ENCODE peak calls at places on chromosomes 3 and 15, in seven cellular contexts. Y, T, W, M, U, I and X are unnamed samples.

GRCh38 chr15:93179072-93179471 is 90.1 kb upstream of the RGMA start:
- DNase-seq in U (no peak), M (no peak), W (no peak), I (peak), Y (no peak), T (no peak), X (no peak)

GRCh38 chr3:151837057-151837456 is 23.1 kb downstream of the AADAC start:
- DNase-seq in I (peak), M (no peak), T (peak), W (peak), Y (peak), U (no peak), X (peak)

GRCh38 chr3:117547956-117548550 is 838.5 kb downstream of the TUSC7 start:
- DNase-seq in W (peak), U (no peak), I (no peak), M (no peak), Y (peak), T (no peak), X (no peak)

GRCh38 chr3:61864886-61865285 is 303.5 kb downstream of the PTPRG start:
- DNase-seq in W (no peak), M (no peak), I (no peak), T (no peak), U (no peak), Y (no peak), X (no peak)

GRCh38 chr3:150623945-150624344 is 20.8 kb downstream of the SELENOT start:
- DNase-seq in U (no peak), I (no peak), M (no peak), Y (peak), T (no peak), W (no peak), X (no peak)

GRCh38 chr3:73094127-73094526 is 32.7 kb downstream of the EBLN2 start:
- DNase-seq in Y (no peak), W (no peak), I (no peak), U (no peak), M (no peak), T (peak), X (peak)

GRCh38 chr3:38009807-38010591 is 19.4 kb downstream of the VILL start:
- DNase-seq in Y (no peak), T (no peak), I (peak), U (no peak), W (no peak), M (no peak), X (no peak)

GRCh38 chr3:126540342-126540849 is 16.4 kb downstream of the CHST13 start:
- DNase-seq in I (no peak), T (peak), M (peak), U (no peak), Y (peak), W (peak), X (peak)

GRCh38 chr3:88038561-88038960 is 20.2 kb downstream of the CGGBP1 start:
- DNase-seq in I (no peak), Y (no peak), T (no peak), M (no peak), U (no peak), W (peak), X (no peak)

GRCh38 chr3:132135628-132136333 is 101.0 kb upstream of the CPNE4 start:
- DNase-seq in W (peak), U (no peak), T (peak), I (no peak), M (no peak), Y (peak), X (no peak)

GRCh38 chr3:141485578-141486415 is 1.0 kb upstream of the RASA2 start:
- DNase-seq in T (no peak), M (no peak), W (peak), I (peak), U (peak), Y (peak), X (peak)

GRCh38 chr3:106631378-106632083 is 745.7 kb upstream of the CCDC54 start:
- DNase-seq in T (no peak), M (no peak), U (no peak), Y (no peak), W (no peak), I (no peak), X (no peak)

GRCh38 chr3:42668793-42669217 is 15.3 kb downstream of the ZBTB47 start:
- DNase-seq in W (no peak), T (no peak), U (no peak), I (no peak), M (no peak), Y (peak), X (no peak)

GRCh38 chr3:89303721-89304120 is 196.3 kb downstream of the EPHA3 start:
- DNase-seq in W (no peak), U (no peak), M (no peak), Y (peak), T (no peak), I (no peak), X (no peak)

GRCh38 chr3:25957026-25957425 is 167.1 kb downstream of the OXSM start:
- DNase-seq in Y (no peak), T (no peak), M (no peak), U (no peak), W (no peak), I (no peak), X (no peak)

GRCh38 chr3:99751649-99752048 is 66.0 kb upstream of the CMSS1 start:
- DNase-seq in I (no peak), M (no peak), W (peak), Y (peak), U (no peak), T (no peak), X (no peak)

GRCh38 chr15:50128266-50128665 is 9.2 kb upstream of the ATP8B4 start:
- DNase-seq in I (no peak), M (no peak), U (no peak), T (peak), Y (no peak), W (no peak), X (no peak)

GRCh38 chr3:126056681-126057546 is 27.0 kb downstream of the SLC41A3 start:
- DNase-seq in U (no peak), W (no peak), I (peak), M (no peak), Y (no peak), T (no peak), X (peak)

GRCh38 chr3:143207338-143207961 is 87.9 kb downstream of the CHST2 start:
- DNase-seq in Y (peak), T (no peak), W (peak), M (no peak), I (no peak), U (no peak), X (no peak)

GRCh38 chr3:13110678-13111116 is 37.5 kb upstream of the IQSEC1 start:
- DNase-seq in M (no peak), W (peak), I (peak), U (peak), T (peak), Y (peak), X (no peak)

GRCh38 chr3:107643038-107643883 is 120.5 kb downstream of the BBX start:
- DNase-seq in U (no peak), Y (peak), I (no peak), T (peak), M (no peak), W (no peak), X (no peak)

GRCh38 chr3:135014575-135014974 is 219.5 kb downstream of the EPHB1 start:
- DNase-seq in W (no peak), M (no peak), U (no peak), I (no peak), Y (no peak), T (no peak), X (no peak)

GRCh38 chr3:72261566-72262564 is 476.9 kb upstream of the PROK2 start:
- DNase-seq in T (no peak), Y (no peak), I (no peak), U (no peak), M (no peak), W (no peak), X (no peak)

GRCh38 chr3:194481525-194482195 is 5.1 kb downstream of the ATP13A3 start:
- DNase-seq in Y (no peak), U (no peak), I (no peak), T (no peak), W (no peak), M (no peak), X (no peak)
- H3K4me3 ChIP-seq in Y (no peak), U (no peak), I (no peak), T (peak), W (no peak), M (no peak), X (no peak)

DNA sequence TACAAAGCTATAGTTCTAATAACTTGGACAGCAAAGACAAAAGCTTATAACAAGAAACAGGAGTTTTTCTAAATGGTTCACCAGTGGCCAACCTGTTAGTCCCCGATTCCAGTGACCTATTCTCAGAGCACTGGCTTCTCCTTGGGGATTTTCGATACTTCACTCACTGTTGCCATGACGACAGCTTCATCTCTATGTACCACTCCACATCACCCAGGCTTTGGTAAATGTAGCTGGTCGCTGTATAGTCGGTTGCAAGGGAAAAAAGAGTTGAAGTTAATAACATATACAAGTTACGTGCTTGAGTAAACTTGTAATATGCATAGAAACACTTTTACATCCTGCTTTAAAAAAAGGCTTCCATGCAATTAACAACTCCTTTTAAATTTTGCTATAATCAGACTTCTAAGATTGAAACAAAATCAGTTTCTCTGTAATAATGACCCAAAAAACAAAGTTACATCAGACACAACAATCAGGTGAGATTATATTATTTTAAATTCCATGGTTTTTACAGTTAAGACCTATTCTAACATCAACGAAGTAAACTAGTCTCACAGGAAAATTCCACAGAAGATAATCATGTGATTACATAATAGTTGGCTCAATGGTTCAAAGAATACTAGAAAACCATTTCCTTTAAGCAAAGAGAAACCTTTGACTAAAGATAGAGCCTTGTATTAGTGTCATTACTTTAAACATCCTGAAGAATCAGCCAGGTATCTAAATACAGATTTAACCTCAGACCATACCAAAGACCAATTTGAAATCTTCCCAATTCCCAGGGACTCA is 2.9 kb downstream of the CCNL1 start:
- DNase-seq in M (no peak), T (no peak), Y (no peak), I (peak), W (no peak), U (no peak), X (no peak)
- H3K4me3 ChIP-seq in M (peak), T (peak), Y (peak), I (peak), W (peak), U (peak), X (no peak)

DNA sequence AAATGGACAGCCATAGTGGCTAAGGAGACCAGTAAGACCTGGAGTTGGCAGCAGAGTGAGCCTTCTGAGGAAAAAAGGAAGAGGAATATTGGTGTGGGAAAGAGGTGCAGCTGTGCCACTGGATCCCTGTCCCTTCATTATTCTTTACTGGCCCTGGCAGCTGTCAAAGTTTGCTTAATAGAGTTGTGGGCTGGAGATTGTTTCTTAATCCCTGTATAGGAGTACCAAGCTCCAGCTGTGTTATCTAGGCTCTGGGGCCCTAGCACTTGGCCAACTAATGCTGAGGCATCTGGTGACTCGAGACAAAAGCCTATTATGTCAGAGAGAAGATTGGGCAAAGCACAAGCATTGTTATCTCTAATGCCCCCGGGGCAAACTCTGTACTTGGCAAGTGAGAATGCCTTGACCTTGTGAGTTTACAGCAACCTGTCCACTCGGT is 61.4 kb downstream of the ZNF609 start:
- DNase-seq in U (no peak), I (peak), T (peak), W (no peak), Y (peak), M (no peak), X (peak)
- H3K4me3 ChIP-seq in U (no peak), I (no peak), T (peak), W (no peak), Y (no peak), M (no peak), X (no peak)

GRCh38 chr3:40615110-40615915 is 90.6 kb downstream of the ZNF621 start:
- DNase-seq in M (no peak), U (no peak), T (peak), W (no peak), Y (no peak), I (no peak), X (no peak)
- H3K4me3 ChIP-seq in M (no peak), U (no peak), T (peak), W (peak), Y (no peak), I (no peak), X (no peak)

DNA sequence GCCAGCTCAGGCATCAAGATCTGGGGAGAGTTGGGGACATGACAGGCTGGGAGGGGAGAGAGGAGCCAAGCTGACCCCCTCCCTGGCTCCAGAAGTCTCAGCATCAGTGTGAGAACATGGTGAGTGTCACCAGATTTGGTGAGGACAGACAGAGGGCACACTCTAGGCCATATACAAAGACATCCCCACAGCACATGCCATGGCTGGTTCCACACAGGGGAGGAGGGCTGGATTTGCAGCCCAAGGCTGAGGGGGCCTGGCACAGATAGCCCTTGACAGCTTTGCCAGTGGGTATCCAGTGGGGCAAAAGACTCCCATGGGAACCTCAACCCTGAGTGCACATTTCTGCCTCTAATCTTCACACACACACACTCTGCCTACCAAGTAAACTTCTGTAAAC is 10.1 kb upstream of the ANKRD63 start:
- DNase-seq in U (no peak), I (no peak), W (no peak), Y (no peak), T (no peak), M (no peak), X (no peak)
- H3K4me3 ChIP-seq in U (no peak), I (no peak), W (no peak), Y (no peak), T (no peak), M (no peak), X (no peak)

DNA sequence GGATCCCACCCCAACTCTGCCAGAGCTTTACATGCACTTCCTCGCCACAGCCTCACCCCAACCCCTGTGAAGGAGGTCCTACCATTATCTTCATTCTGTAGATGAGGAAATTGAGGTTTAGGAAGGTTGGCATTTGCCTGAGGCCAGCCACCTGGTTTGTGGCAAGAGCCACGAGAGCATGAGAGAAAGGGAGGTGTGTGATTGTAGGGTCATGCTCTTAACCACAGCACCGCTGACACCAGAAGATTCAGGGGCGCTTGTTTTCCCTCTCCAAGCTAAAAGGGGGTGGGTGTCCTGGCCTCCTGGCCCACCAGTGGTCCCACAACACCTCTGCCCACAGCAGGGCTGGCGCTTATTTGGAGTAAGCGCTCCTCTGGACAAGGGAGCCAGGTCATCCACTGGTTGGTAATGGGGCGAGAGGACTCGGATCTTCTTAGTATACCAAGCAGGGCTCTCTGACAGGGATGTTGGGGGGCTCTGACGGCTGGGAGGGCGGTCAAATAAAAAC is 691 bp downstream of the RHCG start:
- DNase-seq in Y (peak), U (no peak), I (no peak), M (no peak), W (no peak), T (no peak), X (no peak)
- H3K4me3 ChIP-seq in Y (no peak), U (no peak), I (no peak), M (no peak), W (no peak), T (no peak), X (no peak)

DNA sequence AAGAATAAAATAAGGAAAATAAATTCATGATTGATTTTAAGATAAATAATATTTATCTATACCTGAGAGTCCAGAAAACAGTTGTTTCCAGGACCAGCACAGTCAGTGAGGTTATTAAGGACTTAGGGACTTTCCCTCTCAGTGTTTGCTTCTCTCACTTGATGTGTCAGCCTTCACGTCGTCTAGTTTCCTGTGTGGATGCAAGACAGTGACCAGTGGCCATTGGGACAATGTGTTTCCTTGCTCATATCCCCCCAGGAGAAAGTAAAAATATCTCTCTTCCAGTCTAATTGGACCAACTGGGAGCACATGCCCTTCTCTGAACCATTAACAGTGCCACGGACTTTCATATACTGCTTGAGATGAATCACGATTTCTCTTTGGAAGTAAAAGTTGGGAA is 157.8 kb upstream of the CTNNB1 start:
- DNase-seq in W (no peak), I (peak), Y (no peak), T (peak), U (no peak), M (no peak), X (no peak)
- H3K4me3 ChIP-seq in W (no peak), I (no peak), Y (no peak), T (no peak), U (no peak), M (no peak), X (no peak)